ENCODE peak calls at places on chromosomes 11 and 22, in four cellular contexts. Z is HepG2, H is K562, B is GM12878. N is an unnamed sample.

GRCh38 chr11:130425156-130425555 is 3.3 kb downstream of the ADAMTS8 start:
- DNase-seq in Z (no peak), H (no peak), B (no peak), N (no peak)

GRCh38 chr11:47467372-47467771 is 18.4 kb upstream of the RAPSN start:
- DNase-seq in Z (no peak), B (no peak), H (no peak), N (no peak)

GRCh38 chr22:23686416-23687024 is 4.3 kb upstream of the RGL4 start:
- DNase-seq in Z (no peak), B (no peak), H (no peak), N (no peak)

GRCh38 chr11:92941676-92942571 is 27.5 kb upstream of the MTNR1B start:
- DNase-seq in Z (peak), B (no peak), H (peak), N (no peak)

GRCh38 chr11:2752923-2753322 is 53.1 kb upstream of the KCNQ1OT1 start:
- DNase-seq in H (no peak), B (peak), Z (no peak), N (no peak)

GRCh38 chr11:59283311-59283710 is 70.6 kb upstream of the MPEG1 start:
- DNase-seq in B (no peak), Z (no peak), H (no peak), N (no peak)

GRCh38 chr11:35893796-35894475 is 49.9 kb upstream of the LDLRAD3 start:
- DNase-seq in Z (no peak), B (no peak), H (no peak), N (peak)

GRCh38 chr11:106520146-106520912 is 442.9 kb downstream of the AASDHPPT start:
- DNase-seq in H (no peak), B (no peak), Z (no peak), N (no peak)

GRCh38 chr11:29120329-29120695 is 896.5 kb downstream of the KCNA4 start:
- DNase-seq in B (no peak), Z (no peak), H (no peak), N (no peak)

GRCh38 chr11:82671451-82671850 is 62.2 kb downstream of the FAM181B start:
- DNase-seq in Z (no peak), B (no peak), H (no peak), N (no peak)

GRCh38 chr11:65524010-65524746 is 705 bp upstream of the SCYL1 start:
- DNase-seq in H (peak), B (no peak), Z (no peak), N (no peak)

GRCh38 chr22:42256930-42257329 is 13.5 kb downstream of the TCF20 start:
- DNase-seq in Z (no peak), H (no peak), B (no peak), N (no peak)

GRCh38 chr11:133943950-133944698 is 12.6 kb downstream of the IGSF9B start:
- DNase-seq in B (no peak), H (no peak), Z (no peak), N (no peak)

GRCh38 chr22:45212306-45212709 is 28.4 kb downstream of the KIAA0930 start:
- DNase-seq in H (no peak), B (no peak), Z (no peak), N (no peak)

GRCh38 chr22:37469416-37470086 is 16.6 kb downstream of the MFNG start:
- DNase-seq in B (no peak), Z (no peak), H (no peak), N (no peak)
- TF ChIP-seq CTCF in B (no peak), Z (no peak), H (no peak), N (no peak)

GRCh38 chr11:61121917-61122316 is 19.6 kb downstream of the CD5 start:
- DNase-seq in Z (no peak), B (no peak), H (no peak), N (no peak)
- TF ChIP-seq NR2C2 in Z (no peak), B (no peak), H (no peak), N (no peak)

GRCh38 chr11:117823294-117823940 is 1.1 kb downstream of the FXYD2 start:
- DNase-seq in Z (no peak), B (no peak), H (peak), N (peak)
- TF ChIP-seq CTCF in Z (peak), B (peak), H (peak), N (no peak)

DNA sequence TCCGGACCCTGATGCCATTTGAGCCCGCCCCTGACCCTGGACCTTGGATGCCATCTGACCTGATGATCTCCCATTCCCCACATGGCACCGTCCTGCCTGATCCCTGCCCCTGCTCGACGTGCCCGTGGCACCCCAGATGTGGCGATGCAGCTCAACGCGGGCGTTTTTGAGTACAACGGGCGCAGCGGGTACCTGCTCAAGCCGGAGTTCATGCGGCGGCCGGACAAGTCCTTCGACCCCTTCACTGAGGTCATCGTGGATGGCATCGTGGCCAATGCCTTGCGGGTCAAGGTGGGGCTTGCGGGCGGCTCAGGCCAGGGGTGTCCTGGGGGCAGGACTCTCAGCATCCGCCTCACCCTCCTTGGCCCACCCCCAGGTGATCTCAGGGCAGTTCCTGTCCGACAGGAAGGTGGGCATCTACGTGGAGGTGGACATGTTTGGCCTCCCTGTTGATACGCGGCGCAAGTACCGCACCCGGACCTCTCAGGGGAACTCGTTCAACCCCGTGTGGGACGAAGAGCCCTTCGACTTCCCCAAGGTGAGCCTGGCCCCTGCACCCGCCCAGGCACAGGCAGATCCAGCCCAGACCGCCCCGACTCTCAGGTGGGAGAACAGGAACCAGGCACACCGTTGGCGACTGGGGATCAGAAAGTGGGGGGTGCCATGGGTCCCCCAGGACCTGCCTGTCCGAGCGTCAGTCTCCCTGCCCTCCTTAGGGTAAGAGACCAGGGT is 11.1 kb downstream of the PLCB3 start:
- DNase-seq in B (no peak), Z (no peak), H (no peak), N (no peak)
- TF ChIP-seq NR2C2 in B (no peak), Z (no peak), H (no peak), N (no peak)

GRCh38 chr22:26975865-26976264 is 318.5 kb downstream of the MIAT start:
- DNase-seq in B (no peak), Z (no peak), H (no peak), N (no peak)
- TF ChIP-seq CTCF in B (no peak), Z (no peak), H (no peak), N (no peak)

GRCh38 chr11:86687083-86687799 is 14.8 kb upstream of the ME3 start:
- DNase-seq in Z (no peak), B (no peak), H (no peak), N (no peak)
- TF ChIP-seq NR2C2 in Z (no peak), B (no peak), H (no peak), N (no peak)

GRCh38 chr11:69018924-69019323 is 5.9 kb upstream of the MRGPRF start:
- DNase-seq in B (no peak), Z (no peak), H (no peak), N (no peak)
- TF ChIP-seq CTCF in B (no peak), Z (no peak), H (no peak), N (no peak)

GRCh38 chr11:79971255-79971654 is 530.4 kb upstream of the TENM4 start:
- DNase-seq in B (no peak), H (no peak), Z (no peak), N (no peak)

GRCh38 chr11:79973701-79974626 is 533.1 kb upstream of the TENM4 start:
- DNase-seq in H (no peak), Z (no peak), B (no peak), N (no peak)
- TF ChIP-seq NR2C2 in H (no peak), Z (no peak), B (no peak), N (no peak)

GRCh38 chr11:450809-451451 is 851 bp downstream of the PTDSS2 start:
- DNase-seq in Z (peak), H (peak), B (no peak), N (peak)
- TF ChIP-seq CTCF in Z (peak), H (peak), B (peak), N (no peak)

DNA sequence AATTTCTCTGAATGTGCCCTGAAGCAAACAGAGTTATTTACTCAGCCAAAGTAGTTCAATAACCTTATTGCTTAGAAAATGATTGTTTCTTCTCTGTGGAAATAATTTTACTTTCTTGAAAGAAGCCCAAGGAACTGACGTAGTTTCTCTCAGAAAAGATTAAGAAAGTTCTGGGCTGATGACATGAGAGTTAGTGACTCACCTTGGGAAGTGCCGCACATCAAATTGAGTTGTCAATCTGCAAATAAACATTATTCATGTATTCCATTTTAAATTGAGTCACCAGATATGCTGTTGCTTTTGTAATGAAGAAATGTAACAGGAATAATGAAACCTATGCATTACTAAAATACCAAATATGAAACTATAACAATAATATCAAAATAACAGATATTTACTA is 418.7 kb upstream of the LRRC4C start:
- DNase-seq in B (no peak), H (no peak), Z (no peak), N (no peak)
- TF ChIP-seq NR2C2 in B (no peak), H (no peak), Z (no peak), N (no peak)